ENCODE peak calls at places on chromosomes 16 and 17, in five cellular contexts. One of them, this sample, is unnamed.

GRCh38 chr16:27369806-27370205 is 32.2 kb upstream of the IL21R start:
- DNase-seq in stimulated activated CD4-positive, alpha-beta T cell treated with anti-CD3 and anti-CD28 coated beads, Interleukin-15, amount 100 ng/mL, for 24 hours: no peak
- DNase-seq in activated CD4-positive, CD25-positive, alpha-beta regulatory T cell treated with anti-CD3 and anti-CD28 coated beads, Interleukin-2, amount 50 U/mL, for 72 hours: no peak
- DNase-seq in fibroblast of villous mesenchyme: no peak
- DNase-seq in M059J: peak
- DNase-seq in this sample: peak

GRCh38 chr17:79466562-79467350 is 144.1 kb downstream of the RBFOX3 start:
- DNase-seq in stimulated activated CD4-positive, alpha-beta T cell treated with anti-CD3 and anti-CD28 coated beads, Interleukin-15, amount 100 ng/mL, for 24 hours: no peak
- DNase-seq in activated CD4-positive, CD25-positive, alpha-beta regulatory T cell treated with anti-CD3 and anti-CD28 coated beads, Interleukin-2, amount 50 U/mL, for 72 hours: no peak
- DNase-seq in fibroblast of villous mesenchyme: no peak
- DNase-seq in M059J: no peak
- DNase-seq in this sample: no peak

GRCh38 chr16:50323335-50324011 is 45.3 kb downstream of the BRD7 start:
- DNase-seq in stimulated activated CD4-positive, alpha-beta T cell treated with anti-CD3 and anti-CD28 coated beads, Interleukin-15, amount 100 ng/mL, for 24 hours: no peak
- DNase-seq in activated CD4-positive, CD25-positive, alpha-beta regulatory T cell treated with anti-CD3 and anti-CD28 coated beads, Interleukin-2, amount 50 U/mL, for 72 hours: no peak
- DNase-seq in fibroblast of villous mesenchyme: peak
- DNase-seq in M059J: peak
- DNase-seq in this sample: no peak

GRCh38 chr16:19393226-19394074 is 24.2 kb upstream of the TMC5 start:
- DNase-seq in stimulated activated CD4-positive, alpha-beta T cell treated with anti-CD3 and anti-CD28 coated beads, Interleukin-15, amount 100 ng/mL, for 24 hours: no peak
- DNase-seq in activated CD4-positive, CD25-positive, alpha-beta regulatory T cell treated with anti-CD3 and anti-CD28 coated beads, Interleukin-2, amount 50 U/mL, for 72 hours: no peak
- DNase-seq in fibroblast of villous mesenchyme: peak
- DNase-seq in M059J: peak
- DNase-seq in this sample: no peak

GRCh38 chr17:58318627-58319180 is 9.9 kb downstream of the TSPOAP1 start:
- DNase-seq in stimulated activated CD4-positive, alpha-beta T cell treated with anti-CD3 and anti-CD28 coated beads, Interleukin-15, amount 100 ng/mL, for 24 hours: no peak
- DNase-seq in activated CD4-positive, CD25-positive, alpha-beta regulatory T cell treated with anti-CD3 and anti-CD28 coated beads, Interleukin-2, amount 50 U/mL, for 72 hours: peak
- DNase-seq in fibroblast of villous mesenchyme: no peak
- DNase-seq in M059J: no peak
- DNase-seq in this sample: peak

GRCh38 chr16:87541004-87541881 is 48.4 kb upstream of the ZCCHC14 start:
- DNase-seq in stimulated activated CD4-positive, alpha-beta T cell treated with anti-CD3 and anti-CD28 coated beads, Interleukin-15, amount 100 ng/mL, for 24 hours: no peak
- DNase-seq in activated CD4-positive, CD25-positive, alpha-beta regulatory T cell treated with anti-CD3 and anti-CD28 coated beads, Interleukin-2, amount 50 U/mL, for 72 hours: no peak
- DNase-seq in fibroblast of villous mesenchyme: peak
- DNase-seq in M059J: peak
- DNase-seq in this sample: no peak

GRCh38 chr16:87550510-87550961 is 51.8 kb upstream of the JPH3 start:
- DNase-seq in stimulated activated CD4-positive, alpha-beta T cell treated with anti-CD3 and anti-CD28 coated beads, Interleukin-15, amount 100 ng/mL, for 24 hours: peak
- DNase-seq in activated CD4-positive, CD25-positive, alpha-beta regulatory T cell treated with anti-CD3 and anti-CD28 coated beads, Interleukin-2, amount 50 U/mL, for 72 hours: peak
- DNase-seq in fibroblast of villous mesenchyme: no peak
- DNase-seq in M059J: no peak
- DNase-seq in this sample: peak

GRCh38 chr17:9389116-9389515 is 186.5 kb downstream of the STX8 start:
- DNase-seq in stimulated activated CD4-positive, alpha-beta T cell treated with anti-CD3 and anti-CD28 coated beads, Interleukin-15, amount 100 ng/mL, for 24 hours: peak
- DNase-seq in activated CD4-positive, CD25-positive, alpha-beta regulatory T cell treated with anti-CD3 and anti-CD28 coated beads, Interleukin-2, amount 50 U/mL, for 72 hours: no peak
- DNase-seq in fibroblast of villous mesenchyme: peak
- DNase-seq in M059J: peak
- DNase-seq in this sample: no peak

GRCh38 chr17:57288034-57288752 is 31.9 kb downstream of the MSI2 start:
- DNase-seq in stimulated activated CD4-positive, alpha-beta T cell treated with anti-CD3 and anti-CD28 coated beads, Interleukin-15, amount 100 ng/mL, for 24 hours: no peak
- DNase-seq in activated CD4-positive, CD25-positive, alpha-beta regulatory T cell treated with anti-CD3 and anti-CD28 coated beads, Interleukin-2, amount 50 U/mL, for 72 hours: no peak
- DNase-seq in fibroblast of villous mesenchyme: peak
- DNase-seq in M059J: no peak
- DNase-seq in this sample: no peak

GRCh38 chr17:75555679-75556153 is 30.2 kb downstream of the LLGL2 start:
- DNase-seq in stimulated activated CD4-positive, alpha-beta T cell treated with anti-CD3 and anti-CD28 coated beads, Interleukin-15, amount 100 ng/mL, for 24 hours: no peak
- DNase-seq in activated CD4-positive, CD25-positive, alpha-beta regulatory T cell treated with anti-CD3 and anti-CD28 coated beads, Interleukin-2, amount 50 U/mL, for 72 hours: no peak
- DNase-seq in fibroblast of villous mesenchyme: no peak
- DNase-seq in M059J: no peak
- DNase-seq in this sample: no peak

This sample was measured in stimulated activated CD8-positive, alpha-beta memory T cell treated with anti-CD3 and anti-CD28 coated beads, Interleukin-4, amount 100 ng/mL, for 48 hours.